ENCODE peak calls at places on chromosomes 5 and 9, in nine cellular contexts. One of them, this sample, is unnamed.

GRCh38 chr9:107147134-107147533 is 135.9 kb upstream of the RAD23B start:
- DNase-seq in MV-4-11: no peak
- DNase-seq in activated CD4-positive, alpha-beta T cell treated with anti-CD3 and anti-CD28 coated beads for 48 hours: no peak
- DNase-seq in EL: no peak
- DNase-seq in iris pigment epithelial cell: no peak
- DNase-seq in GM18507: no peak
- DNase-seq in esophagus muscularis mucosa: no peak
- DNase-seq in DMS153: no peak
- DNase-seq in renal cortical epithelial cell: no peak
- DNase-seq in this sample: no peak

GRCh38 chr5:175750476-175751080 is 92.7 kb downstream of the HRH2 start:
- DNase-seq in MV-4-11: no peak
- DNase-seq in activated CD4-positive, alpha-beta T cell treated with anti-CD3 and anti-CD28 coated beads for 48 hours: no peak
- DNase-seq in EL: no peak
- DNase-seq in iris pigment epithelial cell: no peak
- DNase-seq in GM18507: no peak
- DNase-seq in esophagus muscularis mucosa: no peak
- DNase-seq in DMS153: no peak
- DNase-seq in renal cortical epithelial cell: no peak
- DNase-seq in this sample: no peak

GRCh38 chr5:957730-958485 is 50.7 kb upstream of the NKD2 start:
- DNase-seq in MV-4-11: peak
- DNase-seq in activated CD4-positive, alpha-beta T cell treated with anti-CD3 and anti-CD28 coated beads for 48 hours: no peak
- DNase-seq in EL: peak
- DNase-seq in iris pigment epithelial cell: no peak
- DNase-seq in GM18507: no peak
- DNase-seq in esophagus muscularis mucosa: no peak
- DNase-seq in DMS153: peak
- DNase-seq in renal cortical epithelial cell: no peak
- DNase-seq in this sample: no peak

GRCh38 chr9:18452276-18452675 is 21.7 kb upstream of the ADAMTSL1 start:
- DNase-seq in MV-4-11: no peak
- DNase-seq in activated CD4-positive, alpha-beta T cell treated with anti-CD3 and anti-CD28 coated beads for 48 hours: no peak
- DNase-seq in EL: no peak
- DNase-seq in iris pigment epithelial cell: no peak
- DNase-seq in GM18507: no peak
- DNase-seq in esophagus muscularis mucosa: no peak
- DNase-seq in DMS153: no peak
- DNase-seq in renal cortical epithelial cell: peak
- DNase-seq in this sample: no peak

GRCh38 chr9:114349713-114350480 is 20.2 kb downstream of the ORM2 start:
- DNase-seq in MV-4-11: no peak
- DNase-seq in activated CD4-positive, alpha-beta T cell treated with anti-CD3 and anti-CD28 coated beads for 48 hours: no peak
- DNase-seq in EL: no peak
- DNase-seq in iris pigment epithelial cell: no peak
- DNase-seq in GM18507: no peak
- DNase-seq in esophagus muscularis mucosa: no peak
- DNase-seq in DMS153: no peak
- DNase-seq in renal cortical epithelial cell: no peak
- DNase-seq in this sample: no peak

GRCh38 chr5:124887223-124887622 is 140.8 kb upstream of the ZNF608 start:
- DNase-seq in MV-4-11: no peak
- DNase-seq in activated CD4-positive, alpha-beta T cell treated with anti-CD3 and anti-CD28 coated beads for 48 hours: no peak
- DNase-seq in EL: no peak
- DNase-seq in iris pigment epithelial cell: no peak
- DNase-seq in GM18507: no peak
- DNase-seq in esophagus muscularis mucosa: no peak
- DNase-seq in DMS153: no peak
- DNase-seq in renal cortical epithelial cell: no peak
- DNase-seq in this sample: no peak

GRCh38 chr5:78964889-78965288 is 20.2 kb downstream of the ARSB start:
- DNase-seq in MV-4-11: peak
- DNase-seq in activated CD4-positive, alpha-beta T cell treated with anti-CD3 and anti-CD28 coated beads for 48 hours: no peak
- DNase-seq in EL: peak
- DNase-seq in iris pigment epithelial cell: peak
- DNase-seq in GM18507: no peak
- DNase-seq in esophagus muscularis mucosa: no peak
- DNase-seq in DMS153: peak
- DNase-seq in renal cortical epithelial cell: peak
- DNase-seq in this sample: no peak

GRCh38 chr9:83701769-83702168 is 6.0 kb downstream of the UBQLN1 start:
- DNase-seq in MV-4-11: no peak
- DNase-seq in activated CD4-positive, alpha-beta T cell treated with anti-CD3 and anti-CD28 coated beads for 48 hours: no peak
- DNase-seq in EL: peak
- DNase-seq in iris pigment epithelial cell: peak
- DNase-seq in GM18507: no peak
- DNase-seq in esophagus muscularis mucosa: no peak
- DNase-seq in DMS153: no peak
- DNase-seq in renal cortical epithelial cell: peak
- DNase-seq in this sample: no peak

GRCh38 chr9:93305497-93306020 is 121.6 kb downstream of the WNK2 start:
- DNase-seq in MV-4-11: no peak
- DNase-seq in activated CD4-positive, alpha-beta T cell treated with anti-CD3 and anti-CD28 coated beads for 48 hours: peak
- DNase-seq in EL: no peak
- DNase-seq in iris pigment epithelial cell: no peak
- DNase-seq in GM18507: no peak
- DNase-seq in esophagus muscularis mucosa: no peak
- DNase-seq in DMS153: no peak
- DNase-seq in renal cortical epithelial cell: no peak
- DNase-seq in this sample: no peak

GRCh38 chr9:126497673-126498255 is 116.0 kb upstream of the LMX1B start:
- DNase-seq in MV-4-11: peak
- DNase-seq in activated CD4-positive, alpha-beta T cell treated with anti-CD3 and anti-CD28 coated beads for 48 hours: no peak
- DNase-seq in EL: no peak
- DNase-seq in iris pigment epithelial cell: no peak
- DNase-seq in GM18507: no peak
- DNase-seq in esophagus muscularis mucosa: no peak
- DNase-seq in DMS153: no peak
- DNase-seq in renal cortical epithelial cell: no peak
- DNase-seq in this sample: no peak

GRCh38 chr5:169717298-169717697 is 80.2 kb downstream of the DOCK2 start:
- DNase-seq in MV-4-11: peak
- DNase-seq in activated CD4-positive, alpha-beta T cell treated with anti-CD3 and anti-CD28 coated beads for 48 hours: no peak
- DNase-seq in EL: peak
- DNase-seq in iris pigment epithelial cell: peak
- DNase-seq in GM18507: no peak
- DNase-seq in esophagus muscularis mucosa: no peak
- DNase-seq in DMS153: no peak
- DNase-seq in renal cortical epithelial cell: peak
- DNase-seq in this sample: no peak

This sample was measured in thyroid gland.